ENCODE peak calls at places on chromosomes 12 and 14, in nine cellular contexts. E is fibroblast of pulmonary artery, S is lung, M is cardiac fibroblast, Y is transverse colon, P is endothelial cell of umbilical vein, I is B cell, K is epithelial cell of esophagus, N is GM20000. Q is an unnamed sample.

GRCh38 chr12:14273911-14274306 is 91.6 kb upstream of the ATF7IP start:
- DNase-seq in E (no peak), S (no peak), M (no peak), Y (no peak), P (no peak), I (no peak), K (peak), N (no peak), Q (no peak)

GRCh38 chr14:72917420-72917819 is 8.8 kb upstream of the DCAF4 start:
- DNase-seq in E (no peak), S (no peak), M (no peak), Y (no peak), P (no peak), I (no peak), K (no peak), N (no peak), Q (no peak)

GRCh38 chr14:56300495-56300894 is 182.3 kb downstream of the PELI2 start:
- DNase-seq in E (peak), S (no peak), M (peak), Y (no peak), P (no peak), I (no peak), K (no peak), N (no peak), Q (no peak)

GRCh38 chr14:92560106-92560865 is 46.7 kb downstream of the RIN3 start:
- DNase-seq in E (no peak), S (no peak), M (no peak), Y (no peak), P (no peak), I (no peak), K (no peak), N (no peak), Q (no peak)

GRCh38 chr14:74841230-74842207 is 34.4 kb downstream of the PROX2 start:
- DNase-seq in E (no peak), S (no peak), M (no peak), Y (no peak), P (no peak), I (peak), K (no peak), N (peak), Q (peak)

GRCh38 chr14:51310453-51311074 is 70.5 kb downstream of the TMX1 start:
- DNase-seq in E (peak), S (no peak), M (peak), Y (no peak), P (peak), I (no peak), K (no peak), N (no peak), Q (no peak)

GRCh38 chr12:113227169-113227568 is 5.9 kb downstream of the TPCN1 start:
- DNase-seq in E (no peak), S (no peak), M (no peak), Y (no peak), P (no peak), I (no peak), K (no peak), N (no peak), Q (no peak)

GRCh38 chr12:57772429-57773322 is at the start of gene EEF1AKMT3:
- DNase-seq in E (peak), S (no peak), M (peak), Y (peak), P (peak), I (no peak), K (peak), N (no peak), Q (peak)

GRCh38 chr12:57430117-57430930 is 519 bp downstream of the R3HDM2 start:
- DNase-seq in E (peak), S (peak), M (peak), Y (no peak), P (peak), I (no peak), K (peak), N (peak), Q (no peak)

GRCh38 chr12:128914908-128915563 is 61.8 kb downstream of the GLT1D1 start:
- DNase-seq in E (no peak), S (no peak), M (no peak), Y (no peak), P (no peak), I (peak), K (no peak), N (peak), Q (peak)

GRCh38 chr12:54227376-54227775 is 38.6 kb upstream of the SMUG1 start:
- DNase-seq in E (no peak), S (no peak), M (no peak), Y (no peak), P (no peak), I (no peak), K (no peak), N (no peak), Q (peak)

GRCh38 chr14:68593806-68594536 is 198.9 kb downstream of the ZFP36L1 start:
- DNase-seq in E (no peak), S (no peak), M (peak), Y (no peak), P (no peak), I (peak), K (no peak), N (no peak), Q (peak)

GRCh38 chr14:91872517-91873470 is 5.5 kb upstream of the TC2N start:
- DNase-seq in E (peak), S (peak), M (peak), Y (peak), P (peak), I (no peak), K (peak), N (no peak), Q (peak)

GRCh38 chr14:51517116-51517515 is 134.6 kb upstream of the FRMD6 start:
- DNase-seq in E (no peak), S (no peak), M (no peak), Y (no peak), P (no peak), I (no peak), K (no peak), N (no peak), Q (no peak)

GRCh38 chr14:32330356-32331226 is 1.5 kb downstream of the AKAP6 start:
- DNase-seq in E (no peak), S (no peak), M (no peak), Y (peak), P (no peak), I (no peak), K (no peak), N (no peak), Q (no peak)

GRCh38 chr12:32532951-32533350 is 133.6 kb downstream of the FGD4 start:
- DNase-seq in E (no peak), S (no peak), M (no peak), Y (no peak), P (no peak), I (no peak), K (no peak), N (no peak), Q (no peak)

GRCh38 chr14:100824156-100824555 is 1.8 kb upstream of the MEG3 start:
- DNase-seq in E (peak), S (no peak), M (peak), Y (no peak), P (peak), I (no peak), K (peak), N (no peak), Q (no peak)

GRCh38 chr12:29051221-29051620 is 97.9 kb upstream of the FAR2 start:
- DNase-seq in E (peak), S (no peak), M (peak), Y (no peak), P (no peak), I (no peak), K (no peak), N (no peak), Q (no peak)

GRCh38 chr12:60205500-60205899 is 609.7 kb downstream of the SLC16A7 start:
- DNase-seq in E (peak), S (no peak), M (peak), Y (no peak), P (no peak), I (no peak), K (peak), N (no peak), Q (no peak)

GRCh38 chr14:38723954-38724353 is 379.1 kb downstream of the SEC23A start:
- DNase-seq in E (peak), S (no peak), M (peak), Y (no peak), P (no peak), I (no peak), K (no peak), N (no peak), Q (no peak)

GRCh38 chr14:20624495-20625070 is 16.9 kb downstream of the OR6S1 start:
- DNase-seq in E (peak), S (peak), M (peak), Y (peak), P (no peak), I (no peak), K (peak), N (peak), Q (peak)

GRCh38 chr14:50666772-50667490 is 1.2 kb downstream of the SAV1 start:
- DNase-seq in E (peak), S (no peak), M (peak), Y (peak), P (peak), I (no peak), K (peak), N (no peak), Q (peak)

GRCh38 chr14:51336304-51336703 is 96.3 kb downstream of the TMX1 start:
- DNase-seq in E (no peak), S (no peak), M (no peak), Y (no peak), P (no peak), I (no peak), K (no peak), N (no peak), Q (no peak)

GRCh38 chr12:8829621-8830020 is 7.2 kb downstream of the A2ML1 start:
- DNase-seq in E (no peak), S (no peak), M (no peak), Y (no peak), P (no peak), I (no peak), K (peak), N (no peak), Q (no peak)

GRCh38 chr12:121812320-121812871 is 8.6 kb downstream of the SETD1B start:
- DNase-seq in E (peak), S (peak), M (peak), Y (peak), P (peak), I (no peak), K (peak), N (peak), Q (no peak)

GRCh38 chr14:78790262-78790661 is 620.1 kb downstream of the NRXN3 start:
- DNase-seq in E (no peak), S (no peak), M (no peak), Y (no peak), P (no peak), I (no peak), K (no peak), N (no peak), Q (peak)

GRCh38 chr14:100104523-100105300 is 39.5 kb downstream of the EVL start:
- DNase-seq in E (peak), S (no peak), M (no peak), Y (no peak), P (peak), I (no peak), K (no peak), N (no peak), Q (no peak)

GRCh38 chr14:54622189-54622958 is 55.4 kb downstream of the SAMD4A start:
- DNase-seq in E (no peak), S (no peak), M (no peak), Y (no peak), P (peak), I (no peak), K (peak), N (peak), Q (no peak)

GRCh38 chr12:70190252-70191010 is 52.8 kb upstream of the CNOT2 start:
- DNase-seq in E (peak), S (no peak), M (peak), Y (no peak), P (peak), I (no peak), K (peak), N (no peak), Q (no peak)

GRCh38 chr12:91994208-91994797 is 151.3 kb downstream of the BTG1 start:
- DNase-seq in E (no peak), S (no peak), M (no peak), Y (no peak), P (peak), I (no peak), K (no peak), N (no peak), Q (no peak)

GRCh38 chr12:24780969-24781368 is 167.9 kb downstream of the BCAT1 start:
- DNase-seq in E (peak), S (no peak), M (peak), Y (no peak), P (no peak), I (no peak), K (peak), N (peak), Q (peak)
- TF ChIP-seq CTCF in E (peak), S (no peak), M (no peak), Y (no peak), P (no peak), I (peak), K (peak), N (no peak), Q (no peak)

GRCh38 chr14:64761441-64762043 is 57.3 kb downstream of the PLEKHG3 start:
- DNase-seq in E (no peak), S (no peak), M (no peak), Y (no peak), P (no peak), I (no peak), K (no peak), N (no peak), Q (peak)
- TF ChIP-seq CTCF in E (no peak), S (no peak), M (no peak), Y (peak), P (no peak), I (no peak), K (peak), N (no peak), Q (peak)

GRCh38 chr12:614727-615060 is 48.6 kb downstream of the NINJ2 start:
- DNase-seq in E (no peak), S (no peak), M (no peak), Y (no peak), P (no peak), I (no peak), K (peak), N (no peak), Q (peak)
- TF ChIP-seq CTCF in E (no peak), S (no peak), M (no peak), Y (no peak), P (no peak), I (peak), K (no peak), N (no peak), Q (no peak)

GRCh38 chr12:127773520-127773919 is 493.4 kb upstream of the TMEM132C start:
- DNase-seq in E (no peak), S (no peak), M (no peak), Y (no peak), P (no peak), I (no peak), K (no peak), N (no peak), Q (peak)
- TF ChIP-seq CTCF in E (no peak), S (no peak), M (no peak), Y (no peak), P (no peak), I (no peak), K (no peak), N (no peak), Q (peak)